ENCODE peak calls at places on chromosomes 13 and 19, in five cellular contexts. Y is activated T-cell treated with anti-CD3 and anti-CD28 coated beads for 48 hours, E is NCI-H524, F is amniotic epithelial cell, U is left cardiac atrium. B is an unnamed sample.
A peak's percentile ranks its signal among the peaks of the same experiment; 100 is the strongest.

GRCh38 chr19:48720251-48720612 is 707 bp upstream of the MAMSTR start:
- DNase-seq in Y (no peak), F (no peak), U (no peak), E (no peak), B (no peak)

GRCh38 chr19:31252476-31252875 is 96.8 kb downstream of the TSHZ3 start:
- DNase-seq in F (no peak), U (no peak), E (no peak), Y (no peak), B (no peak)

GRCh38 chr19:42468273-42468796 is 25.6 kb upstream of the CXCL17 start:
- DNase-seq in E (no peak), Y (no peak), F (peak; percentile 78), U (no peak), B (peak; percentile 58)

GRCh38 chr19:53696951-53697350 is 65.2 kb downstream of the DPRX start:
- DNase-seq in E (no peak), F (peak; percentile 6), Y (no peak), U (no peak), B (peak; percentile 1)

GRCh38 chr19:4933528-4933927 is 24.2 kb downstream of the UHRF1 start:
- DNase-seq in E (no peak), Y (no peak), U (no peak), F (peak; percentile 63), B (no peak)

GRCh38 chr19:10000171-10000826 is 10.0 kb downstream of the COL5A3 start:
- DNase-seq in E (peak; percentile 53), Y (peak; percentile 60), F (peak; percentile 42), U (peak; percentile 70), B (peak; percentile 66)

GRCh38 chr19:7083076-7083956 is 13.8 kb downstream of the ZNF557 start:
- DNase-seq in E (no peak), U (no peak), Y (no peak), F (peak; percentile 71), B (peak; percentile 34)

GRCh38 chr19:609001-609340 is 19.3 kb downstream of the HCN2 start:
- DNase-seq in U (no peak), Y (no peak), F (no peak), E (no peak), B (no peak)

GRCh38 chr13:110010433-110011135 is 224.2 kb upstream of the IRS2 start:
- DNase-seq in U (no peak), Y (no peak), F (peak; percentile 54), E (no peak), B (peak; percentile 62)

B was measured in mesenchymal stem cell.